ENCODE peak calls at places on chromosome 5, in ten cellular contexts. One of them, this sample, is unnamed.
A peak's percentile ranks its signal among the peaks of the same experiment; 100 is the strongest.

GRCh38 chr5:8491254-8491653 is 622.3 kb downstream of the MTRR start:
- DNase-seq in breast epithelium: no peak
- DNase-seq in hepatocyte: no peak
- DNase-seq in stomach: no peak
- DNase-seq in sigmoid colon: no peak
- DNase-seq in adrenal gland: no peak
- DNase-seq in colonic mucosa: no peak
- DNase-seq in CD8-positive, alpha-beta T cell: no peak
- DNase-seq in Karpas-422: no peak
- DNase-seq in upper lobe of left lung: no peak
- DNase-seq in this sample: no peak

GRCh38 chr5:101520417-101520816 is 617.3 kb upstream of the ST8SIA4 start:
- DNase-seq in breast epithelium: no peak
- DNase-seq in hepatocyte: no peak
- DNase-seq in stomach: no peak
- DNase-seq in sigmoid colon: no peak
- DNase-seq in adrenal gland: no peak
- DNase-seq in colonic mucosa: no peak
- DNase-seq in CD8-positive, alpha-beta T cell: no peak
- DNase-seq in Karpas-422: no peak
- DNase-seq in upper lobe of left lung: no peak
- DNase-seq in this sample: no peak

GRCh38 chr5:95810305-95811125 is 12.0 kb downstream of the GLRX start:
- DNase-seq in breast epithelium: no peak
- DNase-seq in hepatocyte: no peak
- DNase-seq in stomach: no peak
- DNase-seq in sigmoid colon: no peak
- DNase-seq in adrenal gland: no peak
- DNase-seq in colonic mucosa: no peak
- DNase-seq in CD8-positive, alpha-beta T cell: no peak
- DNase-seq in Karpas-422: no peak
- DNase-seq in upper lobe of left lung: no peak
- DNase-seq in this sample: no peak

GRCh38 chr5:94793816-94794198 is 175.3 kb downstream of the SLF1 start:
- DNase-seq in breast epithelium: no peak
- DNase-seq in hepatocyte: no peak
- DNase-seq in stomach: no peak
- DNase-seq in sigmoid colon: no peak
- DNase-seq in adrenal gland: no peak
- DNase-seq in colonic mucosa: no peak
- DNase-seq in CD8-positive, alpha-beta T cell: no peak
- DNase-seq in Karpas-422: no peak
- DNase-seq in upper lobe of left lung: no peak
- DNase-seq in this sample: no peak

GRCh38 chr5:10724799-10725507 is 36.1 kb downstream of the DAP start:
- DNase-seq in breast epithelium: no peak
- DNase-seq in hepatocyte: no peak
- DNase-seq in stomach: peak; percentile 63
- DNase-seq in sigmoid colon: peak; percentile 76
- DNase-seq in adrenal gland: peak; percentile 68
- DNase-seq in colonic mucosa: no peak
- DNase-seq in CD8-positive, alpha-beta T cell: no peak
- DNase-seq in Karpas-422: no peak
- DNase-seq in upper lobe of left lung: no peak
- DNase-seq in this sample: no peak

GRCh38 chr5:58085800-58086199 is 374.1 kb downstream of the PLK2 start:
- DNase-seq in breast epithelium: no peak
- DNase-seq in hepatocyte: no peak
- DNase-seq in stomach: peak; percentile 33
- DNase-seq in sigmoid colon: no peak
- DNase-seq in adrenal gland: no peak
- DNase-seq in colonic mucosa: no peak
- DNase-seq in CD8-positive, alpha-beta T cell: no peak
- DNase-seq in Karpas-422: no peak
- DNase-seq in upper lobe of left lung: no peak
- DNase-seq in this sample: no peak

GRCh38 chr5:171965740-171966139 is 40.7 kb downstream of the FBXW11 start:
- DNase-seq in breast epithelium: no peak
- DNase-seq in hepatocyte: no peak
- DNase-seq in stomach: no peak
- DNase-seq in sigmoid colon: no peak
- DNase-seq in adrenal gland: no peak
- DNase-seq in colonic mucosa: no peak
- DNase-seq in CD8-positive, alpha-beta T cell: peak; percentile 23
- DNase-seq in Karpas-422: no peak
- DNase-seq in upper lobe of left lung: no peak
- DNase-seq in this sample: no peak

GRCh38 chr5:24491482-24491881 is 153.3 kb downstream of the CDH10 start:
- DNase-seq in breast epithelium: no peak
- DNase-seq in hepatocyte: no peak
- DNase-seq in stomach: no peak
- DNase-seq in sigmoid colon: no peak
- DNase-seq in adrenal gland: no peak
- DNase-seq in colonic mucosa: no peak
- DNase-seq in CD8-positive, alpha-beta T cell: no peak
- DNase-seq in Karpas-422: no peak
- DNase-seq in upper lobe of left lung: no peak
- DNase-seq in this sample: no peak

GRCh38 chr5:59724482-59725392 is 168.8 kb downstream of the PDE4D start:
- DNase-seq in breast epithelium: no peak
- DNase-seq in hepatocyte: peak; percentile 57
- DNase-seq in stomach: no peak
- DNase-seq in sigmoid colon: no peak
- DNase-seq in adrenal gland: no peak
- DNase-seq in colonic mucosa: peak; percentile 55
- DNase-seq in CD8-positive, alpha-beta T cell: no peak
- DNase-seq in Karpas-422: peak; percentile 69
- DNase-seq in upper lobe of left lung: no peak
- DNase-seq in this sample: no peak

GRCh38 chr5:127028822-127029457 is 1.4 kb downstream of the MARCHF3 start:
- DNase-seq in breast epithelium: no peak
- DNase-seq in hepatocyte: peak; percentile 19
- DNase-seq in stomach: no peak
- DNase-seq in sigmoid colon: no peak
- DNase-seq in adrenal gland: peak; percentile 43
- DNase-seq in colonic mucosa: peak; percentile 73
- DNase-seq in CD8-positive, alpha-beta T cell: no peak
- DNase-seq in Karpas-422: no peak
- DNase-seq in upper lobe of left lung: peak; percentile 29
- DNase-seq in this sample: peak; percentile 20

GRCh38 chr5:139023276-139023675 is 148.1 kb upstream of the LRRTM2 start:
- DNase-seq in breast epithelium: no peak
- DNase-seq in hepatocyte: no peak
- DNase-seq in stomach: no peak
- DNase-seq in sigmoid colon: no peak
- DNase-seq in adrenal gland: no peak
- DNase-seq in colonic mucosa: no peak
- DNase-seq in CD8-positive, alpha-beta T cell: no peak
- DNase-seq in Karpas-422: no peak
- DNase-seq in upper lobe of left lung: no peak
- DNase-seq in this sample: no peak

GRCh38 chr5:180873628-180874520 is 12.8 kb upstream of the ZFP62 start:
- DNase-seq in breast epithelium: no peak
- DNase-seq in hepatocyte: no peak
- DNase-seq in stomach: no peak
- DNase-seq in sigmoid colon: no peak
- DNase-seq in adrenal gland: no peak
- DNase-seq in colonic mucosa: peak; percentile 74
- DNase-seq in CD8-positive, alpha-beta T cell: peak; percentile 45
- DNase-seq in Karpas-422: no peak
- DNase-seq in upper lobe of left lung: peak; percentile 74
- DNase-seq in this sample: no peak

GRCh38 chr5:119453045-119453383 is 717 bp downstream of the HSD17B4 start:
- DNase-seq in breast epithelium: no peak
- DNase-seq in hepatocyte: no peak
- DNase-seq in stomach: peak; percentile 56
- DNase-seq in sigmoid colon: no peak
- DNase-seq in adrenal gland: peak; percentile 38
- DNase-seq in colonic mucosa: peak; percentile 32
- DNase-seq in CD8-positive, alpha-beta T cell: no peak
- DNase-seq in Karpas-422: no peak
- DNase-seq in upper lobe of left lung: peak; percentile 77
- DNase-seq in this sample: no peak

GRCh38 chr5:86332851-86333250 is 284.9 kb upstream of the COX7C start:
- DNase-seq in breast epithelium: no peak
- DNase-seq in hepatocyte: no peak
- DNase-seq in stomach: no peak
- DNase-seq in sigmoid colon: no peak
- DNase-seq in adrenal gland: no peak
- DNase-seq in colonic mucosa: no peak
- DNase-seq in CD8-positive, alpha-beta T cell: no peak
- DNase-seq in Karpas-422: no peak
- DNase-seq in upper lobe of left lung: no peak
- DNase-seq in this sample: no peak

GRCh38 chr5:63127054-63127453 is 548.4 kb downstream of the LRRC70 start:
- DNase-seq in breast epithelium: no peak
- DNase-seq in hepatocyte: no peak
- DNase-seq in stomach: no peak
- DNase-seq in sigmoid colon: no peak
- DNase-seq in adrenal gland: no peak
- DNase-seq in colonic mucosa: no peak
- DNase-seq in CD8-positive, alpha-beta T cell: no peak
- DNase-seq in Karpas-422: no peak
- DNase-seq in upper lobe of left lung: no peak
- DNase-seq in this sample: no peak

GRCh38 chr5:101163088-101163487 is 260.0 kb upstream of the ST8SIA4 start:
- DNase-seq in breast epithelium: no peak
- DNase-seq in hepatocyte: no peak
- DNase-seq in stomach: no peak
- DNase-seq in sigmoid colon: no peak
- DNase-seq in adrenal gland: no peak
- DNase-seq in colonic mucosa: no peak
- DNase-seq in CD8-positive, alpha-beta T cell: no peak
- DNase-seq in Karpas-422: no peak
- DNase-seq in upper lobe of left lung: no peak
- DNase-seq in this sample: no peak

GRCh38 chr5:58493136-58493535 is 1.9 kb downstream of the GAPT start:
- DNase-seq in breast epithelium: no peak
- DNase-seq in hepatocyte: no peak
- DNase-seq in stomach: no peak
- DNase-seq in sigmoid colon: no peak
- DNase-seq in adrenal gland: no peak
- DNase-seq in colonic mucosa: no peak
- DNase-seq in CD8-positive, alpha-beta T cell: no peak
- DNase-seq in Karpas-422: peak; percentile 38
- DNase-seq in upper lobe of left lung: no peak
- DNase-seq in this sample: no peak

GRCh38 chr5:72908666-72909065 is 47.2 kb upstream of the FCHO2 start:
- DNase-seq in breast epithelium: no peak
- DNase-seq in hepatocyte: no peak
- DNase-seq in stomach: no peak
- DNase-seq in sigmoid colon: no peak
- DNase-seq in adrenal gland: no peak
- DNase-seq in colonic mucosa: no peak
- DNase-seq in CD8-positive, alpha-beta T cell: no peak
- DNase-seq in Karpas-422: no peak
- DNase-seq in upper lobe of left lung: no peak
- DNase-seq in this sample: no peak
- H3K27ac ChIP-seq in breast epithelium: no peak overlapping the region
- H3K27ac ChIP-seq in hepatocyte: no peak overlapping the region
- H3K27ac ChIP-seq in stomach: no peak overlapping the region
- H3K27ac ChIP-seq in sigmoid colon: no peak overlapping the region
- H3K27ac ChIP-seq in adrenal gland: no peak overlapping the region
- H3K27ac ChIP-seq in colonic mucosa: no peak overlapping the region
- H3K27ac ChIP-seq in CD8-positive, alpha-beta T cell: no peak overlapping the region
- H3K27ac ChIP-seq in Karpas-422: no peak overlapping the region
- H3K27ac ChIP-seq in upper lobe of left lung: no peak overlapping the region
- H3K27ac ChIP-seq in this sample: no peak overlapping the region

GRCh38 chr5:132309679-132310078 is 15.5 kb downstream of the SLC22A4 start:
- DNase-seq in breast epithelium: no peak
- DNase-seq in hepatocyte: no peak
- DNase-seq in stomach: no peak
- DNase-seq in sigmoid colon: no peak
- DNase-seq in adrenal gland: no peak
- DNase-seq in colonic mucosa: no peak
- DNase-seq in CD8-positive, alpha-beta T cell: no peak
- DNase-seq in Karpas-422: no peak
- DNase-seq in upper lobe of left lung: no peak
- DNase-seq in this sample: no peak

GRCh38 chr5:132313378-132313777 is 19.2 kb downstream of the SLC22A4 start:
- DNase-seq in breast epithelium: no peak
- DNase-seq in hepatocyte: no peak
- DNase-seq in stomach: no peak
- DNase-seq in sigmoid colon: no peak
- DNase-seq in adrenal gland: no peak
- DNase-seq in colonic mucosa: no peak
- DNase-seq in CD8-positive, alpha-beta T cell: no peak
- DNase-seq in Karpas-422: no peak
- DNase-seq in upper lobe of left lung: no peak
- DNase-seq in this sample: no peak

GRCh38 chr5:132313961-132314432 is 19.8 kb downstream of the SLC22A4 start:
- DNase-seq in breast epithelium: no peak
- DNase-seq in hepatocyte: no peak
- DNase-seq in stomach: no peak
- DNase-seq in sigmoid colon: no peak
- DNase-seq in adrenal gland: no peak
- DNase-seq in colonic mucosa: no peak
- DNase-seq in CD8-positive, alpha-beta T cell: no peak
- DNase-seq in Karpas-422: no peak
- DNase-seq in upper lobe of left lung: no peak
- DNase-seq in this sample: no peak

GRCh38 chr5:132308701-132309100 is 14.5 kb downstream of the SLC22A4 start:
- DNase-seq in breast epithelium: no peak
- DNase-seq in hepatocyte: no peak
- DNase-seq in stomach: no peak
- DNase-seq in sigmoid colon: no peak
- DNase-seq in adrenal gland: no peak
- DNase-seq in colonic mucosa: no peak
- DNase-seq in CD8-positive, alpha-beta T cell: no peak
- DNase-seq in Karpas-422: no peak
- DNase-seq in upper lobe of left lung: no peak
- DNase-seq in this sample: no peak

GRCh38 chr5:132310141-132310834 is 16.1 kb downstream of the SLC22A4 start:
- DNase-seq in breast epithelium: no peak
- DNase-seq in hepatocyte: no peak
- DNase-seq in stomach: no peak
- DNase-seq in sigmoid colon: no peak
- DNase-seq in adrenal gland: no peak
- DNase-seq in colonic mucosa: peak; percentile 39
- DNase-seq in CD8-positive, alpha-beta T cell: no peak
- DNase-seq in Karpas-422: no peak
- DNase-seq in upper lobe of left lung: no peak
- DNase-seq in this sample: no peak
- H3K27ac ChIP-seq in breast epithelium: peak overlapping the region; percentile 40
- H3K27ac ChIP-seq in hepatocyte: no peak overlapping the region
- H3K27ac ChIP-seq in stomach: no peak overlapping the region
- H3K27ac ChIP-seq in sigmoid colon: no peak overlapping the region
- H3K27ac ChIP-seq in adrenal gland: no peak overlapping the region
- H3K27ac ChIP-seq in colonic mucosa: no peak overlapping the region
- H3K27ac ChIP-seq in CD8-positive, alpha-beta T cell: no peak overlapping the region
- H3K27ac ChIP-seq in Karpas-422: no peak overlapping the region
- H3K27ac ChIP-seq in upper lobe of left lung: no peak overlapping the region
- H3K27ac ChIP-seq in this sample: no peak overlapping the region

GRCh38 chr5:73096239-73096575 is 24.2 kb upstream of the TMEM171 start:
- DNase-seq in breast epithelium: no peak
- DNase-seq in hepatocyte: no peak
- DNase-seq in stomach: no peak
- DNase-seq in sigmoid colon: no peak
- DNase-seq in adrenal gland: no peak
- DNase-seq in colonic mucosa: no peak
- DNase-seq in CD8-positive, alpha-beta T cell: no peak
- DNase-seq in Karpas-422: no peak
- DNase-seq in upper lobe of left lung: no peak
- DNase-seq in this sample: no peak
- H3K27ac ChIP-seq in breast epithelium: no peak overlapping the region
- H3K27ac ChIP-seq in hepatocyte: no peak overlapping the region
- H3K27ac ChIP-seq in stomach: peak overlapping the region; percentile 45
- H3K27ac ChIP-seq in sigmoid colon: no peak overlapping the region
- H3K27ac ChIP-seq in adrenal gland: no peak overlapping the region
- H3K27ac ChIP-seq in colonic mucosa: no peak overlapping the region
- H3K27ac ChIP-seq in CD8-positive, alpha-beta T cell: no peak overlapping the region
- H3K27ac ChIP-seq in Karpas-422: no peak overlapping the region
- H3K27ac ChIP-seq in upper lobe of left lung: no peak overlapping the region
- H3K27ac ChIP-seq in this sample: no peak overlapping the region

GRCh38 chr5:170150713-170151104 is 45.0 kb downstream of the FOXI1 start:
- DNase-seq in breast epithelium: no peak
- DNase-seq in hepatocyte: no peak
- DNase-seq in stomach: no peak
- DNase-seq in sigmoid colon: no peak
- DNase-seq in adrenal gland: no peak
- DNase-seq in colonic mucosa: peak; percentile 2
- DNase-seq in CD8-positive, alpha-beta T cell: no peak
- DNase-seq in Karpas-422: no peak
- DNase-seq in upper lobe of left lung: no peak
- DNase-seq in this sample: no peak
- H3K27ac ChIP-seq in breast epithelium: peak overlapping the region; percentile 87
- H3K27ac ChIP-seq in hepatocyte: peak overlapping the region; percentile 27
- H3K27ac ChIP-seq in stomach: no peak overlapping the region
- H3K27ac ChIP-seq in sigmoid colon: no peak overlapping the region
- H3K27ac ChIP-seq in adrenal gland: peak overlapping the region; percentile 88
- H3K27ac ChIP-seq in colonic mucosa: no peak overlapping the region
- H3K27ac ChIP-seq in CD8-positive, alpha-beta T cell: no peak overlapping the region
- H3K27ac ChIP-seq in Karpas-422: no peak overlapping the region
- H3K27ac ChIP-seq in upper lobe of left lung: no peak overlapping the region
- H3K27ac ChIP-seq in this sample: no peak overlapping the region

This sample was measured in right lobe of liver.